ENCODE peak calls at places on chromosomes 5 and 9, in four cellular contexts. A is AG04450, T is omental fat pad, M is uterus. C is an unnamed sample.

GRCh38 chr9:136695435-136695895 is 8.2 kb upstream of the AGPAT2 start:
- DNase-seq in M (no peak), T (no peak), A (no peak), C (no peak)

GRCh38 chr5:14136228-14136627 is 6.9 kb upstream of the TRIO start:
- DNase-seq in M (no peak), A (no peak), T (no peak), C (no peak)

GRCh38 chr5:14449052-14449661 is 132.4 kb upstream of the OTULINL start:
- DNase-seq in M (peak), A (peak), T (no peak), C (no peak)

GRCh38 chr9:114674798-114675554 is 7.0 kb downstream of the TEX48 start:
- DNase-seq in T (no peak), A (no peak), M (no peak), C (no peak)

GRCh38 chr5:68187268-68188055 is 28.1 kb upstream of the PIK3R1 start:
- DNase-seq in A (no peak), T (no peak), M (peak), C (no peak)

GRCh38 chr5:5622806-5623205 is 200.3 kb downstream of the ICE1 start:
- DNase-seq in A (no peak), T (no peak), M (no peak), C (no peak)

GRCh38 chr9:89361816-89362646 is 43.7 kb downstream of the SECISBP2 start:
- DNase-seq in T (no peak), A (no peak), M (peak), C (no peak)

GRCh38 chr5:142326480-142326938 is 1.7 kb upstream of the SPRY4 start:
- DNase-seq in M (no peak), A (no peak), T (no peak), C (no peak)

GRCh38 chr9:7360513-7360912 is 439.1 kb downstream of the DMAC1 start:
- DNase-seq in A (no peak), T (no peak), M (no peak), C (no peak)

GRCh38 chr9:1879501-1879900 is 135.6 kb upstream of the SMARCA2 start:
- DNase-seq in M (no peak), T (no peak), A (no peak), C (no peak)

GRCh38 chr5:153654444-153654843 is 164.0 kb downstream of the GRIA1 start:
- DNase-seq in M (no peak), T (no peak), A (no peak), C (no peak)

GRCh38 chr9:30575691-30576090 is 1808.8 kb upstream of the ACO1 start:
- DNase-seq in A (no peak), M (no peak), T (no peak), C (peak)

GRCh38 chr5:178182158-178182876 is 4.9 kb downstream of the GMCL2 start:
- DNase-seq in T (no peak), A (no peak), M (no peak), C (no peak)

GRCh38 chr9:5917888-5918287 is 27.2 kb downstream of the MLANA start:
- DNase-seq in A (no peak), T (no peak), M (no peak), C (no peak)

GRCh38 chr9:125889524-125890473 is 142.6 kb downstream of the PBX3 start:
- DNase-seq in A (no peak), M (peak), T (no peak), C (no peak)

GRCh38 chr9:69984831-69985230 is 58.8 kb upstream of the MAMDC2 start:
- DNase-seq in M (no peak), A (no peak), T (no peak), C (no peak)

GRCh38 chr5:123720955-123721354 is 209.0 kb downstream of the CSNK1G3 start:
- DNase-seq in M (no peak), A (no peak), T (no peak), C (no peak)

DNA sequence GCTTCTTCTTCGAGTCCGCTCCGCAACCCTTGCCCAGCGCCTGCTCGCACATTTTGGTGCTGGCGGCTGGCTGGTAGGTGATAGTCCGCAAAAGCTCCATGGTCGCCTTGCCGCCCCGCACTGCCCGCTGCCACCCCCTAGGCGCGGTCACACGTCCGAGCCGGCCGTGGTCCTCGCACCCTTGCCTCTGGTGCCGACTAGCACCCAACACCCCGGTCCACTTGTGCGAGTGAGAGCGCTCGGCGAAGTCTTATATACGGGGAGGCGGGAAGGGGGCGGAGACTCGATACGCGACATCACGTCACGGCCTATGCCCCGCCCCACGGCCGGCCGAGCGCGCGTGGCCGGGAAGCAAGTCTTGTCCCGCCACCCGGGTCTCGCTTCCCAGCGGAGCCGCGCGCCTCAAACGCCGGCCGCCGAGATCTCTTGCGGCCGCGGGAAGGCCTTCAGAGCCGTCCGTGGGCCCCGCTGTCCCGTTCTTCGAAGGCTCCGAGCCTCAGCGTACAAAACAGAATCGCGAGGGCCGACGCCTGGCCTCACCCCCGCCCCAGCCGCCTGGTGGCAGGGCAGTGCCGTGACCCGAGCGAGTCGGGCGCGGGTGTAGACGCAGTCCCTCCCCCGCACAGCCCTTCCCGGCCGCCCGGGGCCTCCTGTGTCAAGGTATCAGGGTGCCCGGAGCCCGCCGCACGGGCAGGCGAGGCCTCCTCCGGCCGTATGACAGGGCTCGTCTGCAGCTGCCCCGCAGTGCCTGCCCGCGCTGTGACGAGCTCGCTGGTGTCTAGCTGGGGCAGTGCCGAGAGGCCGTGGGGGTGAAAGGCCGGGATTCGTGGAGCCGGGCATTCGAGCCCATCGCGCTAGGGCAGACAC is at the start of gene PLK2:
- DNase-seq in M (peak), A (peak), T (peak), C (peak)
- TF ChIP-seq CTCF in M (peak), A (peak), T (no peak), C (no peak)

GRCh38 chr5:114789773-114790402 is 379.8 kb downstream of the TRIM36 start:
- DNase-seq in M (no peak), T (no peak), A (no peak), C (no peak)
- TF ChIP-seq CTCF in M (no peak), T (no peak), A (no peak), C (peak)

DNA sequence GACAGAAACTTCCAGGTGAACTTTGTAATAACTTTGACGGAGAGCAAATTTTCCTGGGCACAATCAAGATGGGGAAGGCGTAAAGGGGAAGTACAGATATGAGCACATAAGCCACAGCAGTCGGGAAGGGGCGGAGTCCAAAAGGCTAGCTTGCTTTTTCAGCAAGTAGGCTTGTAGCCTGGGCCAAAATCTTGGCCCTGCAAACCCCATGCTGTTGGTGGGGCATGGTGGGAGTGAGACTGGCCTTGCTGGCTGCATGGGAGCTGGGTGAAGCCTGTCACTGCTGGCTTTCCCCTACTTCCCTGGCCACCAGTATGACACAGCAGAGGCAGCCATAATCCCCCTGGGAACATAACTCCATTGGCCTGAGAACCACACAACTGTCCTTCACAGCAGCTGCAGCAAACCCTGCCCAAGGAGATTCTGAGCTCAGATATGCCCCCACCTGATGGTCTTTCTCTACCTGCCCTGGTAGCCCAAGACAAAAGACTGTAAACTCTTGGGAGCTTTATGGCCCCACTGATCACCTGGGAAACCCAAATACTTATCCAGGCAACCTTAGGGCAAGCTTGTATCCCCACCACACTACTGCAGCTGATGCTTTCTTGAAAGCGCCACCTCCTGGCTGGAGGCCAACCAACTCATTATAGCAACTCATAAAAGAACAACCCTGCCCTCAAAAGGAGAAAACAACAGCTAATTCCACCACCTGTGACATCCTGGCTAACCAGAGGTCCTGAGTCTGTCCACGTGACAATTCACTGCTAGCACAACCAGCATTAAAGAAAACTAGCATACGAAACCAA is 24.0 kb downstream of the DCTN4 start:
- DNase-seq in A (no peak), M (no peak), T (no peak), C (no peak)
- TF ChIP-seq CTCF in A (no peak), M (no peak), T (no peak), C (no peak)

GRCh38 chr9:132502480-132502879 is 79.9 kb upstream of the BARHL1 start:
- DNase-seq in M (no peak), T (no peak), A (no peak), C (no peak)

GRCh38 chr9:132503116-132503515 is 79.3 kb upstream of the BARHL1 start:
- DNase-seq in A (no peak), M (no peak), T (no peak), C (no peak)

GRCh38 chr9:132506907-132507669 is 75.3 kb upstream of the BARHL1 start:
- DNase-seq in T (no peak), A (no peak), M (no peak), C (no peak)

GRCh38 chr9:132505961-132506691 is 76.3 kb upstream of the BARHL1 start:
- DNase-seq in T (no peak), M (no peak), A (no peak), C (no peak)

GRCh38 chr9:132504452-132504851 is 78.0 kb upstream of the BARHL1 start:
- DNase-seq in T (no peak), A (no peak), M (no peak), C (peak)
- TF ChIP-seq CTCF in T (no peak), A (no peak), M (no peak), C (no peak)

DNA sequence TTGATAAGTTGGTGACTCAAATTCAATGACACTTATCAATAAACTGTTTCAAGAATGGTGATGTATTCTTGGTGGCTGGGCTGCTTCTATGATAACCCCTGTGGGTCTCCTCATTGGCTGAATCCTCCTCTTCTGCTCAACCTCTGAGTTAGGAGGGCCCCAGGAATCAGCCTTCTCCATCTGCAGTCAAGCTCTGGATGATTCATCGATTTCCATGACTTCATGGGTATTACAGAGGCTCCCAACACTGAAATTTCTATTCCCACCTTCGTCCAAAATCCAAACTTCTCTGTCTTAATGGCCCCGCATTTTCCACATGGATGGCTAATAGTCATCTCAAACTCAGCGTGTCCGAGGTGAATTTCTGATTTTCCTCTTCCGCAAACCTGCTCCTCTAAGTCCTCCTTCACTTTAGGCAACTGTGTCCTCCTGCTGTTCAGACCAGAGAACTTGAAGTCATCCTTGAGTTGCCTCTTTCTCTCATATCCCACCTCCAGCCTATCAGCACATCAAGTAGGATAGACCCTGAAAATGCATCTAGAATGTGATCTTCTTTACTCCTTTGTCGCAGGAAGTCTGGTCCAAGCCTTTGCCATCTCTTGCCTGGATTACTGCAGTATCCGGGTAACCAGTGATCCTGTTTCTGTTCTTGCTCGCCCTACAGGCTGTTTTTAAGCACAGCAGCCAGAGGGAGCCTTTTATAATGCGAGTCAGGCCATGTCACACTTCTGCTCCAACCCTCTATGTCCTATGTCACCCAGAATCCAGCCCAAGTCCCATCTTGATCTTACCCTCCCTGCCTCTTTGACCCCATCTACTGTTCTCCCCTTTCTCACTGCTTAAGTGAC is 41.4 kb upstream of the IL7R start:
- DNase-seq in M (no peak), A (no peak), T (no peak), C (no peak)
- TF ChIP-seq CTCF in M (no peak), A (peak), T (no peak), C (peak)

GRCh38 chr9:90420211-90420610 is 222.4 kb downstream of the DIRAS2 start:
- DNase-seq in T (no peak), A (no peak), M (no peak), C (no peak)
- TF ChIP-seq CTCF in T (no peak), A (no peak), M (no peak), C (no peak)

GRCh38 chr9:127305450-127306226 is 41.1 kb downstream of the GARNL3 start:
- DNase-seq in M (no peak), T (no peak), A (no peak), C (no peak)
- TF ChIP-seq CTCF in M (no peak), T (no peak), A (no peak), C (no peak)

GRCh38 chr9:98255578-98256296 is at the start of gene TBC1D2:
- DNase-seq in T (peak), M (peak), A (peak), C (peak)
- TF ChIP-seq CTCF in T (no peak), M (no peak), A (peak), C (peak)

DNA sequence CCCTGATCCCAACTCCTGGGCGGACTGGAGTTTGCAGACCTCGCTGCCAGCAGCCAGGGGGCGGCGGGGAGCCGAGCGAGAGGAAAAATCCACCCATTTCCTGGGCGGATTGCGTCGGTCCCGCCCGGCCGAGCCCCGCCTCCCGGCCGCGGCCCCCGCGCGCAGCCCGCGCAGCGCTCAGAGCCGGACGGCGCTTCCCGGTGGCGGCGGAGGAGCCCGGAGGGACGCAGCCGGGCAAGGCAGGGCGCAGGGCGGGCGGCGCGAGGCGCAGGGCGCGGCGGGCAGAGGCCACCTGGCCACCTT is at the start of gene OLFM1:
- DNase-seq in T (peak), A (no peak), M (peak), C (no peak)
- TF ChIP-seq CTCF in T (peak), A (peak), M (peak), C (peak)

C was measured in chondrocyte.